ENCODE peak calls at places on chromosomes 7 and 10, in nine cellular contexts. X is GM10248; I is fibroblast of lung; Y is stimulated activated CD4-positive, alpha-beta T cell treated with anti-CD3 and anti-CD28 coated beads, TNF-alpha, amount 100 ng/mL, for 24 hours; T is ACHN; N is midbrain; B is adrenal gland; R is ovary; V is NCI-H446. D is an unnamed sample.

GRCh38 chr7:109579876-109580275 is 1010.2 kb downstream of the DNAJB9 start:
- DNase-seq in X (no peak), I (no peak), Y (no peak), T (no peak), N (no peak), B (no peak), R (no peak), V (no peak), D (no peak)

GRCh38 chr10:121667948-121668335 is 69.7 kb upstream of the FGFR2 start:
- DNase-seq in X (no peak), I (no peak), Y (no peak), T (no peak), N (no peak), B (no peak), R (no peak), V (no peak), D (no peak)

GRCh38 chr10:45451407-45451806 is 77.4 kb downstream of the ALOX5 start:
- DNase-seq in X (no peak), I (no peak), Y (no peak), T (no peak), N (no peak), B (no peak), R (no peak), V (no peak), D (no peak)

GRCh38 chr10:124300224-124300623 is 118.5 kb downstream of the OAT start:
- DNase-seq in X (no peak), I (no peak), Y (no peak), T (no peak), N (no peak), B (no peak), R (no peak), V (no peak), D (no peak)

GRCh38 chr10:36172054-36172531 is 530.0 kb upstream of the FZD8 start:
- DNase-seq in X (no peak), I (peak; percentile 57), Y (no peak), T (peak; percentile 37), N (no peak), B (no peak), R (no peak), V (no peak), D (no peak)

GRCh38 chr10:127485153-127485857 is 63.8 kb upstream of the NPS start:
- DNase-seq in X (no peak), I (peak; percentile 50), Y (no peak), T (peak; percentile 71), N (no peak), B (peak; percentile 68), R (no peak), V (no peak), D (no peak)

GRCh38 chr10:6781133-6781770 is 201.2 kb upstream of the PRKCQ start:
- DNase-seq in X (peak; percentile 18), I (no peak), Y (no peak), T (no peak), N (no peak), B (no peak), R (no peak), V (no peak), D (no peak)

GRCh38 chr7:143375298-143376034 is 5.7 kb upstream of the ZYX start:
- DNase-seq in X (no peak), I (no peak), Y (no peak), T (no peak), N (no peak), B (no peak), R (no peak), V (peak; percentile 29), D (no peak)

GRCh38 chr10:92692085-92692671 is 2.4 kb downstream of the HHEX start:
- DNase-seq in X (no peak), I (no peak), Y (no peak), T (no peak), N (no peak), B (peak; percentile 19), R (no peak), V (no peak), D (no peak)

GRCh38 chr10:106440355-106440754 is 724.2 kb downstream of the SORCS1 start:
- DNase-seq in X (no peak), I (no peak), Y (no peak), T (no peak), N (no peak), B (no peak), R (no peak), V (no peak), D (no peak)

GRCh38 chr10:62373995-62374861 is at the start of gene ZNF365:
- DNase-seq in X (peak; percentile 15), I (peak; percentile 40), Y (peak; percentile 14), T (peak; percentile 47), N (peak; percentile 73), B (no peak), R (peak; percentile 42), V (peak; percentile 36), D (no peak)

GRCh38 chr10:21993360-21994001 is 10.0 kb downstream of the DNAJC1 start:
- DNase-seq in X (peak; percentile 20), I (peak; percentile 64), Y (no peak), T (peak; percentile 22), N (no peak), B (no peak), R (no peak), V (peak; percentile 28), D (no peak)

GRCh38 chr10:18418579-18419210 is 232.7 kb downstream of the NSUN6 start:
- DNase-seq in X (no peak), I (peak; percentile 20), Y (no peak), T (no peak), N (peak; percentile 6), B (no peak), R (no peak), V (no peak), D (no peak)

GRCh38 chr10:99926925-99927718 is 82.6 kb downstream of the DNMBP start:
- DNase-seq in X (no peak), I (peak; percentile 52), Y (no peak), T (peak; percentile 68), N (peak; percentile 25), B (peak; percentile 56), R (peak; percentile 68), V (peak; percentile 56), D (no peak)

GRCh38 chr7:91582799-91583230 is 297.7 kb downstream of the MTERF1 start:
- DNase-seq in X (no peak), I (no peak), Y (no peak), T (no peak), N (no peak), B (no peak), R (no peak), V (no peak), D (no peak)

GRCh38 chr7:22720791-22721786 is 5.9 kb upstream of the IL6 start:
- DNase-seq in X (no peak), I (peak; percentile 42), Y (no peak), T (no peak), N (no peak), B (no peak), R (no peak), V (peak; percentile 24), D (no peak)

GRCh38 chr10:61701055-61701705 is 38.5 kb downstream of the CABCOCO1 start:
- DNase-seq in X (no peak), I (peak; percentile 4), Y (no peak), T (no peak), N (no peak), B (no peak), R (no peak), V (no peak), D (no peak)

GRCh38 chr10:117503170-117503885 is 39.2 kb upstream of the EMX2 start:
- DNase-seq in X (no peak), I (no peak), Y (no peak), T (no peak), N (peak; percentile 13), B (no peak), R (no peak), V (peak; percentile 11), D (no peak)

GRCh38 chr7:122465296-122465695 is 160.7 kb upstream of the FEZF1 start:
- DNase-seq in X (no peak), I (no peak), Y (no peak), T (no peak), N (no peak), B (no peak), R (no peak), V (no peak), D (no peak)

D was measured in omental fat pad.